ENCODE peak calls at places on chromosomes 2 and 18, in six cellular contexts. G, C, Q, Z, K and O are unnamed samples.

GRCh38 chr18:58004317-58004716 is 39.7 kb upstream of the NEDD4L start:
- DNase-seq in G (peak), C (peak), Q (peak), Z (no peak), K (peak), O (no peak)

GRCh38 chr2:10860476-10861325 is 48.1 kb upstream of the PDIA6 start:
- DNase-seq in G (no peak), C (no peak), Q (no peak), Z (no peak), K (no peak), O (no peak)

GRCh38 chr2:25981596-25982272 is 563 bp downstream of the KIF3C start:
- DNase-seq in G (no peak), C (peak), Q (no peak), Z (peak), K (no peak), O (peak)

GRCh38 chr2:67876176-67876575 is 186.6 kb downstream of the C1D start:
- DNase-seq in G (peak), C (no peak), Q (no peak), Z (no peak), K (no peak), O (no peak)

GRCh38 chr2:101988541-101988940 is 3.2 kb upstream of the IL1R2 start:
- DNase-seq in G (no peak), C (no peak), Q (no peak), Z (no peak), K (no peak), O (no peak)

GRCh38 chr18:55508637-55509036 is 79.4 kb downstream of the TCF4 start:
- DNase-seq in G (no peak), C (no peak), Q (no peak), Z (no peak), K (no peak), O (no peak)

GRCh38 chr2:43376523-43377198 is 150.3 kb upstream of the ZFP36L2 start:
- DNase-seq in G (no peak), C (no peak), Q (no peak), Z (no peak), K (no peak), O (no peak)

GRCh38 chr2:69013837-69014796 is 1.1 kb downstream of the ANTXR1 start:
- DNase-seq in G (peak), C (peak), Q (peak), Z (no peak), K (peak), O (peak)

GRCh38 chr2:80340022-80340421 is 35.5 kb upstream of the LRRTM1 start:
- DNase-seq in G (no peak), C (no peak), Q (no peak), Z (no peak), K (no peak), O (no peak)

GRCh38 chr2:234288974-234289455 is 207.9 kb downstream of the ARL4C start:
- DNase-seq in G (peak), C (peak), Q (peak), Z (peak), K (peak), O (peak)

GRCh38 chr2:26767894-26768487 is 3.9 kb downstream of the SLC35F6 start:
- DNase-seq in G (no peak), C (no peak), Q (no peak), Z (no peak), K (no peak), O (no peak)

GRCh38 chr2:10267551-10268465 is 34.9 kb upstream of the HPCAL1 start:
- DNase-seq in G (no peak), C (no peak), Q (no peak), Z (no peak), K (no peak), O (no peak)

GRCh38 chr2:44246840-44247369 is 28.4 kb upstream of the SLC3A1 start:
- DNase-seq in G (no peak), C (no peak), Q (no peak), Z (no peak), K (no peak), O (no peak)

GRCh38 chr18:47767699-47768098 is 162.8 kb downstream of the SMAD2 start:
- DNase-seq in G (no peak), C (peak), Q (no peak), Z (no peak), K (no peak), O (no peak)

GRCh38 chr2:26720322-26721166 is 28.0 kb downstream of the KCNK3 start:
- DNase-seq in G (peak), C (peak), Q (peak), Z (no peak), K (peak), O (no peak)

GRCh38 chr2:71884303-71885042 is 263.2 kb downstream of the CYP26B1 start:
- DNase-seq in G (peak), C (peak), Q (peak), Z (no peak), K (peak), O (no peak)

GRCh38 chr18:11660691-11661090 is 28.4 kb upstream of the GNAL start:
- DNase-seq in G (no peak), C (no peak), Q (no peak), Z (no peak), K (no peak), O (no peak)

GRCh38 chr2:166197446-166197845 is 69.6 kb upstream of the SCN1A start:
- DNase-seq in G (peak), C (peak), Q (no peak), Z (no peak), K (peak), O (no peak)

GRCh38 chr18:45221363-45221762 is 393.9 kb upstream of the SLC14A2 start:
- DNase-seq in G (peak), C (no peak), Q (peak), Z (no peak), K (peak), O (no peak)

GRCh38 chr2:150110548-150110947 is 376.9 kb downstream of the RND3 start:
- DNase-seq in G (peak), C (no peak), Q (no peak), Z (no peak), K (no peak), O (no peak)

GRCh38 chr2:44560352-44560751 is 198.6 kb downstream of the CAMKMT start:
- DNase-seq in G (no peak), C (peak), Q (no peak), Z (no peak), K (peak), O (no peak)

GRCh38 chr2:43129254-43129653 is 97.2 kb downstream of the ZFP36L2 start:
- DNase-seq in G (no peak), C (no peak), Q (no peak), Z (no peak), K (no peak), O (no peak)

GRCh38 chr18:23862071-23862470 is 152.5 kb upstream of the TTC39C start:
- DNase-seq in G (peak), C (peak), Q (peak), Z (no peak), K (peak), O (no peak)

GRCh38 chr2:237235383-237236095 is 149.8 kb downstream of the COPS8 start:
- DNase-seq in G (peak), C (peak), Q (peak), Z (no peak), K (peak), O (no peak)

GRCh38 chr2:168928113-168928823 is 27.2 kb downstream of the G6PC2 start:
- DNase-seq in G (no peak), C (no peak), Q (no peak), Z (no peak), K (no peak), O (no peak)

GRCh38 chr2:55364189-55365055 is 55.2 kb downstream of the CCDC88A start:
- DNase-seq in G (peak), C (peak), Q (peak), Z (no peak), K (peak), O (no peak)

GRCh38 chr2:96815326-96816126 is 542 bp upstream of the CNNM3 start:
- DNase-seq in G (peak), C (peak), Q (peak), Z (peak), K (peak), O (peak)

GRCh38 chr2:43169987-43170732 is 56.2 kb downstream of the ZFP36L2 start:
- DNase-seq in G (no peak), C (no peak), Q (no peak), Z (peak), K (no peak), O (peak)

GRCh38 chr2:240917684-240918257 is 11.6 kb downstream of the CROCC2 start:
- DNase-seq in G (no peak), C (no peak), Q (no peak), Z (no peak), K (no peak), O (no peak)

GRCh38 chr2:45256173-45256866 is 247.1 kb upstream of the SIX2 start:
- DNase-seq in G (no peak), C (no peak), Q (no peak), Z (no peak), K (no peak), O (no peak)

GRCh38 chr2:226979004-226979403 is 143.2 kb downstream of the RHBDD1 start:
- DNase-seq in G (no peak), C (no peak), Q (no peak), Z (no peak), K (no peak), O (no peak)

GRCh38 chr2:41880561-41881243 is 167.1 kb upstream of the PKDCC start:
- DNase-seq in G (no peak), C (no peak), Q (no peak), Z (no peak), K (no peak), O (no peak)

GRCh38 chr2:19137433-19137832 is 221.0 kb downstream of the OSR1 start:
- DNase-seq in G (no peak), C (no peak), Q (no peak), Z (no peak), K (no peak), O (no peak)

GRCh38 chr2:29627366-29627765 is 294.0 kb downstream of the ALK start:
- DNase-seq in G (peak), C (peak), Q (peak), Z (no peak), K (peak), O (no peak)

GRCh38 chr2:40343904-40344303 is 108.0 kb downstream of the SLC8A1 start:
- DNase-seq in G (peak), C (peak), Q (peak), Z (no peak), K (peak), O (no peak)

GRCh38 chr2:113978524-113979171 is 88.8 kb downstream of the ACTR3 start:
- DNase-seq in G (no peak), C (no peak), Q (no peak), Z (no peak), K (no peak), O (no peak)

GRCh38 chr2:113979172-113980128 is 89.6 kb downstream of the ACTR3 start:
- DNase-seq in G (no peak), C (no peak), Q (no peak), Z (peak), K (no peak), O (peak)

GRCh38 chr2:113976277-113976928 is 86.5 kb downstream of the ACTR3 start:
- DNase-seq in G (no peak), C (no peak), Q (no peak), Z (no peak), K (no peak), O (no peak)

GRCh38 chr2:113977060-113977659 is 87.3 kb downstream of the ACTR3 start:
- DNase-seq in G (peak), C (no peak), Q (no peak), Z (no peak), K (no peak), O (no peak)

GRCh38 chr2:113977660-113978523 is 88.0 kb downstream of the ACTR3 start:
- DNase-seq in G (peak), C (peak), Q (peak), Z (no peak), K (peak), O (peak)
- TF ChIP-seq CTCF in G (peak), C (peak), Q (peak), Z (peak), K (peak), O (no peak)

DNA sequence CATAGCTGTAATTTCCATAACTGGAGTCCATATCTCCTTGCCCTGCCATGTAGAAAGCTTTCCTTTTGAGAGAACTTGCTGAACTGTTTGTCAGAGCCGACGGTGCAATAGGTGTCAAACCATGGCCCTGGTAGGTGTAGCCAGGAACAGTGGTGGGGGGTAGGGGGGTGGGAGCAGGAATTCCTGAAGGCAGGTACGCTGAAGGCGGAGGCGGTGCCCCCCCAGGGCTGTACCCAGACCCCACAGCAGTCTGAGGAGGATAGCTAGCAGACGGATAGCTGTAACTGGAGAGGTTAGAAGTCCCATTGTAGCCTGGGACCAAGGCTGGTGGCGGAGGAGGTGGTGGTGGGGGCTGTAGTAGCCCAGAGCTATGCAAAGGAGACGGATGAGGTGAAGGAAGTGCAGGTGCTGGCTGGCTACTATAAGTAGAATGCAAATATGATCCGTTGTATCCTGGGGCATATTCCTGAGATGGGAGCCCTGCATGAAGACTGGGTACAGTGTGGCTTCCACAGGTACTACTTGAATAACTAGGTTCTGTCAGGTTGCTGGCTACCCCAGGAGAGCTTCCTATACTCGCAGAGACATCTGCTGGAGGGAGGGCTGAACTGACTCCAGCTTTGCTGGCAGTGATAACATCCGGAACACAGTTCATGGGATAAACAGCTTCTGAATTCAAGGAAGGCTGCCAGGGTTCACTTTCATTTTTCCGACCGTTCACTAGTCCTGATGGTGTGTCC is 124.8 kb downstream of the FIGN start:
- DNase-seq in G (no peak), C (no peak), Q (no peak), Z (peak), K (no peak), O (no peak)
- TF ChIP-seq CTCF in G (no peak), C (peak), Q (peak), Z (no peak), K (no peak), O (no peak)

GRCh38 chr18:63342206-63342605 is 22.6 kb upstream of the BCL2 start:
- DNase-seq in G (peak), C (peak), Q (no peak), Z (peak), K (peak), O (peak)
- TF ChIP-seq CTCF in G (peak), C (peak), Q (peak), Z (peak), K (peak), O (peak)

DNA sequence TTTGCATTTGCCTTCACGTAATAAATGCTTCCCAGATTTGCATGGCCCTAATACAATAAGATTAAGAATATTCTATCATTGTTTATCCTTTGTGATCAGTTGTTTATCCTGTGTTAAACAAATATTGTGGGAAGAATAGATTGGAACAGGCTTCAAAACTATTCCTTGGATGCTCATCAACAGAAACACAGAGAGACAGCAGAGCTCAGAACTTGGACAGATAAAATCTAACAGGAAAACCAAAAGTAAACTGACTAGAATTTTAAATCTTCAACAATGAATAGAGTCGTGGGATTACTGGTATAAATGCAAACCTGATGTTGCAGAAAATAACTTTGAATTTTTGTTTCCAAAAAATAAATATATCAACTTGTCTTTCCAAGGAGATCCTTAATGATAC is 60.0 kb upstream of the TANK start:
- DNase-seq in G (no peak), C (no peak), Q (no peak), Z (no peak), K (no peak), O (no peak)
- TF ChIP-seq CTCF in G (no peak), C (no peak), Q (no peak), Z (no peak), K (no peak), O (no peak)